ENCODE peak calls at places on chromosomes 12 and 14, in nine cellular contexts. One of them, this sample, is unnamed.

GRCh38 chr12:60333461-60333860 is 737.6 kb downstream of the SLC16A7 start:
- DNase-seq in Panc1: no peak
- DNase-seq in fibroblast of mammary gland: no peak
- DNase-seq in A549: no peak
- DNase-seq in HL-60: no peak
- DNase-seq in astrocyte of the spinal cord: peak; percentile 10
- DNase-seq in nephron progenitor cell: no peak
- DNase-seq in GM10248: no peak
- DNase-seq in endodermal cell: no peak
- DNase-seq in this sample: no peak

GRCh38 chr12:94873368-94874085 is 130.0 kb downstream of the NDUFA12 start:
- DNase-seq in endodermal cell: peak; percentile 80
- DNase-seq in Panc1: no peak
- DNase-seq in nephron progenitor cell: peak; percentile 74
- DNase-seq in astrocyte of the spinal cord: no peak
- DNase-seq in A549: peak; percentile 26
- DNase-seq in fibroblast of mammary gland: no peak
- DNase-seq in HL-60: no peak
- DNase-seq in GM10248: peak; percentile 89
- DNase-seq in this sample: peak; percentile 91

GRCh38 chr12:55060470-55060869 is 40.7 kb downstream of the NEUROD4 start:
- DNase-seq in A549: no peak
- DNase-seq in HL-60: peak; percentile 47
- DNase-seq in astrocyte of the spinal cord: no peak
- DNase-seq in endodermal cell: peak; percentile 65
- DNase-seq in Panc1: no peak
- DNase-seq in nephron progenitor cell: no peak
- DNase-seq in fibroblast of mammary gland: no peak
- DNase-seq in GM10248: peak; percentile 54
- DNase-seq in this sample: peak; percentile 33

GRCh38 chr12:40105515-40106201 is at the start of gene SLC2A13:
- DNase-seq in astrocyte of the spinal cord: peak; percentile 61
- DNase-seq in fibroblast of mammary gland: peak; percentile 53
- DNase-seq in GM10248: peak; percentile 86
- DNase-seq in Panc1: no peak
- DNase-seq in endodermal cell: peak; percentile 94
- DNase-seq in nephron progenitor cell: peak; percentile 81
- DNase-seq in A549: peak; percentile 69
- DNase-seq in HL-60: peak; percentile 39
- DNase-seq in this sample: peak; percentile 87

GRCh38 chr14:54207991-54208520 is 188.8 kb upstream of the CDKN3 start:
- DNase-seq in HL-60: no peak
- DNase-seq in fibroblast of mammary gland: no peak
- DNase-seq in nephron progenitor cell: no peak
- DNase-seq in Panc1: no peak
- DNase-seq in endodermal cell: no peak
- DNase-seq in astrocyte of the spinal cord: peak; percentile 33
- DNase-seq in GM10248: no peak
- DNase-seq in A549: no peak
- DNase-seq in this sample: no peak

GRCh38 chr12:68623059-68623458 is 12.4 kb downstream of the RAP1B start:
- DNase-seq in A549: no peak
- DNase-seq in fibroblast of mammary gland: no peak
- DNase-seq in Panc1: no peak
- DNase-seq in nephron progenitor cell: no peak
- DNase-seq in GM10248: no peak
- DNase-seq in astrocyte of the spinal cord: no peak
- DNase-seq in HL-60: no peak
- DNase-seq in endodermal cell: no peak
- DNase-seq in this sample: no peak

GRCh38 chr12:22340143-22340542 is 5.6 kb upstream of the ST8SIA1 start:
- DNase-seq in fibroblast of mammary gland: no peak
- DNase-seq in astrocyte of the spinal cord: no peak
- DNase-seq in endodermal cell: peak; percentile 47
- DNase-seq in Panc1: no peak
- DNase-seq in nephron progenitor cell: no peak
- DNase-seq in HL-60: no peak
- DNase-seq in A549: no peak
- DNase-seq in GM10248: no peak
- DNase-seq in this sample: no peak

GRCh38 chr12:21751517-21751916 is 23.0 kb downstream of the KCNJ8 start:
- DNase-seq in astrocyte of the spinal cord: peak; percentile 66
- DNase-seq in fibroblast of mammary gland: peak; percentile 80
- DNase-seq in Panc1: no peak
- DNase-seq in HL-60: no peak
- DNase-seq in GM10248: no peak
- DNase-seq in nephron progenitor cell: peak; percentile 7
- DNase-seq in endodermal cell: no peak
- DNase-seq in A549: no peak
- DNase-seq in this sample: no peak

GRCh38 chr14:29865299-29865698 is 62.3 kb downstream of the PRKD1 start:
- DNase-seq in A549: no peak
- DNase-seq in Panc1: no peak
- DNase-seq in GM10248: no peak
- DNase-seq in astrocyte of the spinal cord: peak; percentile 32
- DNase-seq in nephron progenitor cell: no peak
- DNase-seq in fibroblast of mammary gland: no peak
- DNase-seq in endodermal cell: no peak
- DNase-seq in HL-60: no peak
- DNase-seq in this sample: no peak

GRCh38 chr12:31015215-31015614 is 58.4 kb upstream of the DDX11 start:
- DNase-seq in GM10248: no peak
- DNase-seq in astrocyte of the spinal cord: no peak
- DNase-seq in nephron progenitor cell: no peak
- DNase-seq in Panc1: no peak
- DNase-seq in endodermal cell: no peak
- DNase-seq in HL-60: no peak
- DNase-seq in A549: no peak
- DNase-seq in fibroblast of mammary gland: no peak
- DNase-seq in this sample: no peak

GRCh38 chr12:31008961-31009840 is 64.5 kb upstream of the DDX11 start:
- DNase-seq in Panc1: no peak
- DNase-seq in A549: no peak
- DNase-seq in HL-60: no peak
- DNase-seq in astrocyte of the spinal cord: no peak
- DNase-seq in fibroblast of mammary gland: no peak
- DNase-seq in GM10248: no peak
- DNase-seq in nephron progenitor cell: no peak
- DNase-seq in endodermal cell: no peak
- DNase-seq in this sample: no peak

GRCh38 chr12:31011336-31011735 is 62.3 kb upstream of the DDX11 start:
- DNase-seq in Panc1: no peak
- DNase-seq in nephron progenitor cell: no peak
- DNase-seq in A549: no peak
- DNase-seq in endodermal cell: no peak
- DNase-seq in fibroblast of mammary gland: no peak
- DNase-seq in astrocyte of the spinal cord: no peak
- DNase-seq in HL-60: no peak
- DNase-seq in GM10248: no peak
- DNase-seq in this sample: no peak

GRCh38 chr12:31009976-31010375 is 63.7 kb upstream of the DDX11 start:
- DNase-seq in astrocyte of the spinal cord: no peak
- DNase-seq in GM10248: no peak
- DNase-seq in nephron progenitor cell: no peak
- DNase-seq in HL-60: no peak
- DNase-seq in endodermal cell: no peak
- DNase-seq in Panc1: no peak
- DNase-seq in A549: no peak
- DNase-seq in fibroblast of mammary gland: no peak
- DNase-seq in this sample: no peak

DNA sequence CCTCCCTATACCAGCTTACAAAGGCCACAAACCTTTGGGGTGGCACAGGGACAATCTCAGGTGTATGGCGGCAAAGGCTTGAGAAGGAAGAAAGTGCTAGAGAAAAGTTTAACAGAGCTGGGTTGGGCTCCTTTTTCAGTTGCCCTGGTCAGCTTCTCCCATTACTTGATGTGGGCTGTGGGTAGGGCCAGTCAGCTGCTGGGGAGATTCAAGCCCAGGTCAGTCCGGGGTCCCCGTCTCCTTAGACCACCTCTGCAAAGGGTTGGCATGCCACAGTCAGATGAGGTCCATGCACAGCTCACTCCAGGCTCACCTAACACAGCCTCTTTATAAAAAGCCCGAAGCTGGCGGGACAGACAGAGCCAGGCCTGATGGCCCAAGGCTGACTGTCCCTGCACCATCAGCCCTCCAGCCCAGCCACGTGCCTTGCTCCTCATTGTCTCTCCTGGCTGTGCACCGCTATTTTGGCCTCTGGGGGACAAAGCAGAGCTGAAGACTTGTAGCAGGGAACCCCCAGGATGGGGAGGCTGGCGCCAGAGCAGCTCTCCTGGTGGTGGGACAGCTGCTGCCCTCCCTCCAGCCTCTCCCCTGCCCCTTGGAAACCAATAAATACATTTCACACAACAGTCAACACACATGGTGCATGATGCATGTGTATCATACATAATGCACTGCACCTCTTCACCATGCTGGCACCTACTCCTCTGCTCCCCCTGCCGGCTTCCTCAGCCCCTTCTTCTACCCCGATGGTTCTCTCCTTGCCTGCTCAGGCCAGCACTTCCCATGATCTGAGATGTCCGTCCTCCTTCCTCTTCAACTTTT is 61.7 kb upstream of the DDX11 start:
- DNase-seq in astrocyte of the spinal cord: no peak
- DNase-seq in GM10248: no peak
- DNase-seq in Panc1: no peak
- DNase-seq in A549: no peak
- DNase-seq in endodermal cell: peak; percentile 76
- DNase-seq in fibroblast of mammary gland: no peak
- DNase-seq in HL-60: no peak
- DNase-seq in nephron progenitor cell: no peak
- DNase-seq in this sample: no peak
- TF ChIP-seq CTCF in astrocyte of the spinal cord: peak; percentile 27
- TF ChIP-seq CTCF in GM10248: peak; percentile 47
- TF ChIP-seq CTCF in Panc1: no peak
- TF ChIP-seq CTCF in A549: no peak
- TF ChIP-seq CTCF in endodermal cell: peak; percentile 77
- TF ChIP-seq CTCF in fibroblast of mammary gland: no peak
- TF ChIP-seq CTCF in HL-60: no peak
- TF ChIP-seq CTCF in nephron progenitor cell: no peak
- TF ChIP-seq CTCF in this sample: peak; percentile 3

DNA sequence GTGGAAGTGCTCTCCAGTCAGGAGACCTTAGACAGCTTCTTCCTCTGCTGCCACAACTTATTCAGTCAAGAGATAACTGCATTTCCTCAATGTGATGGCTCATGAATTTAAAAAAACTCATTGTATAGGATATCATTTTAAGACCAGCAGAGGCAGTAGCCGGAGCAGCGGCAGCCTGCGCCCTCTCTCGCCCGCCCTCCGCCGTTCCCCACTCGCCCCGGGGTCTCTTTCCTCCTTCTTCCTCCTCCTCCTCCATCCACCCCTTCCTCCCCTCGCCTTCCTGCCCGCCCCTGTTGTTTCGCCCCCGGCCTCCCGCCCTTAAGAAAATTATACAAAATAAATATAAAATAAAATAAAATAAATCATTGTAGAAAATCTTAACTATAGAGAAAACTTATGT is 687.6 kb downstream of the FLRT2 start:
- DNase-seq in nephron progenitor cell: no peak
- DNase-seq in A549: no peak
- DNase-seq in Panc1: no peak
- DNase-seq in fibroblast of mammary gland: no peak
- DNase-seq in GM10248: no peak
- DNase-seq in endodermal cell: peak; percentile 65
- DNase-seq in HL-60: no peak
- DNase-seq in astrocyte of the spinal cord: no peak
- DNase-seq in this sample: no peak
- TF ChIP-seq CTCF in nephron progenitor cell: no peak
- TF ChIP-seq CTCF in A549: no peak
- TF ChIP-seq CTCF in Panc1: no peak
- TF ChIP-seq CTCF in fibroblast of mammary gland: no peak
- TF ChIP-seq CTCF in GM10248: no peak
- TF ChIP-seq CTCF in endodermal cell: peak; percentile 47
- TF ChIP-seq CTCF in HL-60: no peak
- TF ChIP-seq CTCF in astrocyte of the spinal cord: no peak
- TF ChIP-seq CTCF in this sample: no peak

GRCh38 chr12:14571779-14572178 is 4.1 kb upstream of the PLBD1 start:
- DNase-seq in HL-60: no peak
- DNase-seq in fibroblast of mammary gland: no peak
- DNase-seq in GM10248: no peak
- DNase-seq in A549: no peak
- DNase-seq in nephron progenitor cell: no peak
- DNase-seq in endodermal cell: no peak
- DNase-seq in Panc1: no peak
- DNase-seq in astrocyte of the spinal cord: no peak
- DNase-seq in this sample: no peak

GRCh38 chr12:14575585-14575984 is 7.9 kb upstream of the PLBD1 start:
- DNase-seq in HL-60: no peak
- DNase-seq in Panc1: no peak
- DNase-seq in GM10248: no peak
- DNase-seq in endodermal cell: no peak
- DNase-seq in astrocyte of the spinal cord: no peak
- DNase-seq in nephron progenitor cell: no peak
- DNase-seq in fibroblast of mammary gland: no peak
- DNase-seq in A549: no peak
- DNase-seq in this sample: no peak

GRCh38 chr12:14570231-14570630 is 2.5 kb upstream of the PLBD1 start:
- DNase-seq in endodermal cell: no peak
- DNase-seq in A549: no peak
- DNase-seq in fibroblast of mammary gland: no peak
- DNase-seq in astrocyte of the spinal cord: no peak
- DNase-seq in GM10248: no peak
- DNase-seq in HL-60: no peak
- DNase-seq in nephron progenitor cell: no peak
- DNase-seq in Panc1: no peak
- DNase-seq in this sample: no peak

GRCh38 chr12:14573118-14573517 is 5.4 kb upstream of the PLBD1 start:
- DNase-seq in endodermal cell: no peak
- DNase-seq in HL-60: no peak
- DNase-seq in A549: no peak
- DNase-seq in Panc1: no peak
- DNase-seq in astrocyte of the spinal cord: no peak
- DNase-seq in fibroblast of mammary gland: no peak
- DNase-seq in GM10248: no peak
- DNase-seq in nephron progenitor cell: no peak
- DNase-seq in this sample: no peak

DNA sequence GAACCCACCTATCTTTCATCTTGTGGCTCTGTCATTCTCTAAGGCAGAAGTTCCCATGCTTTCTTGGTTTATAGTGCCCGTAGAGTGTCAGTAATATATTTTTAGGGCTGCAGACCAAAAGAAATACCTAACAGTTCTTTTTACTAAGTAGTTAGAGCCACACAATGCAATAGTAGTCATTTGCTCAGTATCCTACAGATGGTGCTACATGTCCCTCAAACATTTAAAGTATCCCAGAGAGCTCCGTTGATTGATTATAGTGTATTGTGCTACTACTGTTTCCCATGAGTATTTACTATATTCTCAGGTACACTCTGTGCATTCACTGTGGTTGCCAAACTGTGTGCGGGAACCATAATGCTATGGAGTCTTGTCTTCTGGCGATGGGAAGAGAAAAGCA is 4.7 kb upstream of the PLBD1 start:
- DNase-seq in astrocyte of the spinal cord: no peak
- DNase-seq in GM10248: no peak
- DNase-seq in HL-60: no peak
- DNase-seq in nephron progenitor cell: no peak
- DNase-seq in Panc1: no peak
- DNase-seq in fibroblast of mammary gland: no peak
- DNase-seq in endodermal cell: no peak
- DNase-seq in A549: no peak
- DNase-seq in this sample: no peak
- TF ChIP-seq CTCF in astrocyte of the spinal cord: no peak
- TF ChIP-seq CTCF in GM10248: peak; percentile 39
- TF ChIP-seq CTCF in HL-60: peak; percentile 10
- TF ChIP-seq CTCF in nephron progenitor cell: no peak
- TF ChIP-seq CTCF in Panc1: peak; percentile 11
- TF ChIP-seq CTCF in fibroblast of mammary gland: no peak
- TF ChIP-seq CTCF in endodermal cell: peak; percentile 77
- TF ChIP-seq CTCF in A549: no peak
- TF ChIP-seq CTCF in this sample: no peak

GRCh38 chr12:121839106-121839992 is 19.3 kb downstream of the HPD start:
- DNase-seq in GM10248: peak; percentile 100
- DNase-seq in fibroblast of mammary gland: peak; percentile 97
- DNase-seq in endodermal cell: peak; percentile 100
- DNase-seq in Panc1: peak; percentile 87
- DNase-seq in HL-60: peak; percentile 97
- DNase-seq in nephron progenitor cell: peak; percentile 100
- DNase-seq in A549: peak; percentile 96
- DNase-seq in astrocyte of the spinal cord: peak; percentile 97
- DNase-seq in this sample: peak; percentile 100
- TF ChIP-seq CTCF in GM10248: no peak
- TF ChIP-seq CTCF in fibroblast of mammary gland: no peak
- TF ChIP-seq CTCF in endodermal cell: peak; percentile 71
- TF ChIP-seq CTCF in Panc1: no peak
- TF ChIP-seq CTCF in HL-60: no peak
- TF ChIP-seq CTCF in nephron progenitor cell: peak; percentile 29
- TF ChIP-seq CTCF in A549: no peak
- TF ChIP-seq CTCF in astrocyte of the spinal cord: peak; percentile 31
- TF ChIP-seq CTCF in this sample: no peak

This sample was measured in GM13976.